ENCODE peak calls at places on chromosome 5, in four cellular contexts. V is H1, J is K562, Y is HepG2. L is an unnamed sample.

GRCh38 chr5:132003170-132003744 is 8.2 kb downstream of the ACSL6 start:
- DNase-seq in V (no peak), J (no peak), Y (peak), L (no peak)

GRCh38 chr5:122183098-122183794 is 53.9 kb downstream of the ZNF474 start:
- DNase-seq in V (no peak), J (no peak), Y (no peak), L (no peak)

GRCh38 chr5:36878421-36879088 is 2.0 kb downstream of the NIPBL start:
- DNase-seq in V (no peak), J (peak), Y (peak), L (no peak)

GRCh38 chr5:62594364-62594984 is 15.9 kb downstream of the LRRC70 start:
- DNase-seq in V (no peak), J (no peak), Y (no peak), L (no peak)

GRCh38 chr5:78472469-78473106 is 112.2 kb downstream of the SCAMP1 start:
- DNase-seq in V (no peak), J (peak), Y (peak), L (no peak)

GRCh38 chr5:36696059-36696673 is 89.8 kb downstream of the SLC1A3 start:
- DNase-seq in V (no peak), J (peak), Y (peak), L (peak)

GRCh38 chr5:96433066-96433447 is at the start of gene PCSK1:
- DNase-seq in V (no peak), J (no peak), Y (no peak), L (no peak)

GRCh38 chr5:856531-857425 is 6.0 kb upstream of the ZDHHC11 start:
- DNase-seq in V (no peak), J (no peak), Y (no peak), L (no peak)

GRCh38 chr5:76674330-76675066 is 41.4 kb upstream of the F2R start:
- DNase-seq in V (no peak), J (no peak), Y (no peak), L (no peak)

GRCh38 chr5:64158827-64159226 is 6.8 kb upstream of the RNF180 start:
- DNase-seq in V (no peak), J (no peak), Y (no peak), L (no peak)

GRCh38 chr5:78447775-78448424 is 87.5 kb downstream of the SCAMP1 start:
- DNase-seq in V (no peak), J (no peak), Y (no peak), L (no peak)

GRCh38 chr5:127957183-127957582 is 126.4 kb upstream of the SLC12A2 start:
- DNase-seq in V (no peak), J (no peak), Y (peak), L (no peak)

GRCh38 chr5:90221947-90222346 is 187.6 kb downstream of the CETN3 start:
- DNase-seq in V (no peak), J (no peak), Y (no peak), L (no peak)

GRCh38 chr5:160369990-160370712 is at the start of gene C1QTNF2:
- DNase-seq in V (no peak), J (no peak), Y (no peak), L (no peak)

GRCh38 chr5:40716590-40716989 is 36.9 kb downstream of the PTGER4 start:
- DNase-seq in V (no peak), J (no peak), Y (no peak), L (no peak)

GRCh38 chr5:40720071-40720470 is 35.7 kb downstream of the TTC33 start:
- DNase-seq in V (no peak), J (no peak), Y (no peak), L (no peak)

GRCh38 chr5:40716000-40716399 is 36.3 kb downstream of the PTGER4 start:
- DNase-seq in V (no peak), J (no peak), Y (no peak), L (no peak)

DNA sequence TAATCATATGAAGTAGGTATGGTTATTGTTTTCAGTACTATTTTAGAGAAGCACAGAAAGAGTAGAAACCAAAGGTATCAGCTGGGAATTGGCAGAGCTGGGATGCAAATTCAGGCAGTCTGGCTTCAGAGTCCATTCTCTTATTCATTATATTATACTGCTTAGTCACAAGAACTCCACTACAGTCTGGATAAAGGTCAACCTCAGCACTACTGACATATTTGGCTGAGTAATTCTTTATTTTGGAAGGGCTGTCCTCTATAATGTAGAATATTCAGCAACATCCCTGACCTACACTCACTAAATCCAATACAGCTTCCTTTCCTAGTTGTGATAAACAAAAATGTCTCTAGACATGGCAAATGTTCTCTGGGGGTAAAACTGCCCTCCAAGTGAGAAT is 37.6 kb downstream of the PTGER4 start:
- DNase-seq in V (no peak), J (no peak), Y (no peak), L (no peak)
- TF ChIP-seq FOSL1 in V (no peak), J (no peak), Y (no peak), L (no peak)

GRCh38 chr5:151019331-151019730 is 1.1 kb upstream of the GPX3 start:
- DNase-seq in V (no peak), J (no peak), Y (no peak), L (no peak)

GRCh38 chr5:151022511-151023018 is 2.2 kb downstream of the GPX3 start:
- DNase-seq in V (no peak), J (peak), Y (no peak), L (no peak)

GRCh38 chr5:151018846-151019245 is 1.5 kb upstream of the GPX3 start:
- DNase-seq in V (no peak), J (no peak), Y (no peak), L (no peak)

GRCh38 chr5:151021771-151022170 is 1.4 kb downstream of the GPX3 start:
- DNase-seq in V (no peak), J (no peak), Y (no peak), L (no peak)

DNA sequence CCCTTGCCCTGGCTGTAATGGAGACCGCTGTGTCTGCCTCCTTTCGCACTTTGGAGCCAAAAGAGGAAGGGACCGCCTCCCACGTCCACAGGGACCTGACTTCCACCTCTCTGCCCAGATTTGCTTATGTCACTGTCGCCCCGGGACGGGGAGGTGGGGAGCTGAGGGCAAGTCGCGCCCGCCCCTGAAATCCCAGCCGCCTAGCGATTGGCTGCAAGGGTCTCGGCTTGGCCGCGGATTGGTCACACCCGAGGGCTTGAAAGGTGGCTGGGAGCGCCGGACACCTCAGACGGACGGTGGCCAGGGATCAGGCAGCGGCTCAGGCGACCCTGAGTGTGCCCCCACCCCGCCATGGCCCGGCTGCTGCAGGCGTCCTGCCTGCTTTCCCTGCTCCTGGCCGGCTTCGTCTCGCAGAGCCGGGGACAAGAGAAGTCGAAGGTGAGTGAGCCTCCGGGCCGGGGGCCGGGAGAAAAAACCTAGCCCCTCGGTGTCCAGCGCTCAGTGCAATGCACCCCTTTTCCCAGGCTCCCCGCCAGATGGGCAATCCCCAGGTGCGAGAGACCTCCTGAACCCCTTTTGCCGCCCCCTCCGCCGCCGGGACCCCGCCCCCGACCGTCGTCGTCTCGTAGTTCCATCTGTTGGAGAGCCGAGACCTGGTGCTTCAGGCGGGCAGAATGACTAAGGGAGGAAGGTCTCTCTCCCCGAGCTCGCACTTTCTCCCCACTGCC is at the start of gene GPX3:
- DNase-seq in V (peak), J (no peak), Y (peak), L (no peak)
- TF ChIP-seq FOSL1 in V (no peak), J (no peak), Y (no peak), L (no peak)

GRCh38 chr5:142280066-142281011 is 44.5 kb downstream of the SPRY4 start:
- DNase-seq in V (no peak), J (peak), Y (peak), L (no peak)
- TF ChIP-seq FOSL1 in V (no peak), J (no peak), Y (no peak), L (no peak)

GRCh38 chr5:150410524-150411244 is 2.0 kb downstream of the CD74 start:
- DNase-seq in V (no peak), J (peak), Y (peak), L (peak)

GRCh38 chr5:150407097-150407720 is 5.5 kb downstream of the CD74 start:
- DNase-seq in V (no peak), J (no peak), Y (no peak), L (no peak)

GRCh38 chr5:150412319-150413175 is at the start of gene CD74:
- DNase-seq in V (no peak), J (no peak), Y (peak), L (no peak)

GRCh38 chr5:150411245-150411979 is 1.3 kb downstream of the CD74 start:
- DNase-seq in V (no peak), J (no peak), Y (no peak), L (no peak)

DNA sequence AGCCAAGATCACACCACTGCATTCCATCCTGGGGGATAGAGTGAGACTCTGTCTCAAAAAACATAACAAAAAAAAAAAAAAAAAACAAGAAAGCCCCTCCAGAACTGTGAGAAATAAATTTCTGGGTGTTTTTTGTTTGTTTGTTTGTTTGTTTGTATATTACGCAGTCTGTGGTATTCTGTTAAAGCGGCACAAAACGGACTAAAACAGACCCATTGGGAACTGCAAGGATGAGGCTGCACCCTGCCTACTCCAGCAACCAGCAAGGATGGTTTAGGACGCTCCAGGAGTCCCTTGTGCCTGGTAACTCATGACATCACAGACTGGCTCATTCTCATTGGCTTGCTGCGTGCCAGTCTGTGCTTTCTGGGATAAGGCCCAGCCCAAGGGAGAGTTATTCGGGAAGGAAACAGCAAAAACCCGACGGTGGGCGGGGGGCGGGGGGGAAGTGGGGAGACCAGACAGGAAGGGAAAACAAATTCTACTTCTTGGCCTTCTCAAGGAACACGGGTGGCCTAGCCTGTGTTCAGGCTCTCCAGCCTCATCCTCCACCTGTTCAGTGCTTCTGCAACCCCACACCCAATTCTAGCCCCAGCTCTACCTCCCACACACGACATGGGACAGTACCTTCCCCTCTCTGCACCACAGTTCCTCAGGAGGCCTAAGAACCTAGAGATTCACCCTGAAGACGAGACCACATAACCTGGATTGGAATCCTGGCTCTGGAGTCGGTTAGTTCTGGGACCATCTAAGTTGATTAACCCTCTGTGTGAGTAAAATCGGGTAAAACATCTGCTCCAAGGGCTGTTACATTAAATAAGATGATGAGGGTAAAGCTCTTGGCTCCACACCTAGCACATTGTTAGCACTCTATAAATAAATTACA is 2.8 kb downstream of the CD74 start:
- DNase-seq in V (peak), J (peak), Y (peak), L (peak)
- TF ChIP-seq FOSL1 in V (no peak), J (no peak), Y (no peak), L (no peak)

GRCh38 chr5:35134278-35135030 is 86.7 kb upstream of the AGXT2 start:
- DNase-seq in V (no peak), J (no peak), Y (peak), L (no peak)

GRCh38 chr5:35135239-35135700 is 87.5 kb upstream of the AGXT2 start:
- DNase-seq in V (no peak), J (no peak), Y (peak), L (no peak)

GRCh38 chr5:35133186-35133585 is 85.4 kb upstream of the AGXT2 start:
- DNase-seq in V (no peak), J (no peak), Y (no peak), L (no peak)

GRCh38 chr5:35138232-35138631 is 90.5 kb upstream of the AGXT2 start:
- DNase-seq in V (no peak), J (no peak), Y (no peak), L (no peak)

DNA sequence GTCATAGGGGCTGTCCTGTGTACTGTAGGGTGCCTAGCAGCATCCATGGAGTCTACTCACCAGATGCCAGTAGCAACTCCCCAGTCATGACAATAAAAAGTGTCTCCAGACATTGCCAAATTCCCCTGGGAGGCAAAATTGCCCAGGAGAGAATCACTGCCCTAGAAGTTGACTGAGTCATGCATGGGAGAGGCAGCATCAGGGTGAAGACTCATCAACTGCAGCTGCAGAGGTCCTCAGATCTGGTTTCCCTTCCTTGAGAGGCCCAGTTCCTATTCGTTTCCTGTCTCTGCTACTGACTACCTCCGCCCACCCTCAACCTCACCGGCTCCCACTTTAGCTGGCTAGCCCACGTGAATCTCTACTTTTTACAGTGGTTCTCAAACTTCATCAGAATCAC is 88.6 kb upstream of the AGXT2 start:
- DNase-seq in V (no peak), J (no peak), Y (no peak), L (no peak)
- TF ChIP-seq FOSL1 in V (no peak), J (no peak), Y (no peak), L (no peak)

L was measured in HCT116.